ENCODE peak calls at places on chromosomes 12 and 14, in five cellular contexts. J, F, G, N and W are unnamed samples.

GRCh38 chr14:72611956-72612500 is 281.9 kb downstream of the DPF3 start:
- DNase-seq in J (peak; percentile 5), F (no peak), G (no peak), N (no peak), W (no peak)

GRCh38 chr12:110109037-110109836 is 14.9 kb upstream of the IFT81 start:
- DNase-seq in J (no peak), F (no peak), G (peak; percentile 100), N (no peak), W (no peak)

GRCh38 chr14:88384653-88385205 is 728 bp upstream of the SPATA7 start:
- DNase-seq in J (no peak), F (no peak), G (no peak), N (no peak), W (no peak)

GRCh38 chr14:66804141-66804540 is 296.2 kb downstream of the GPHN start:
- DNase-seq in J (no peak), F (no peak), G (no peak), N (no peak), W (no peak)

GRCh38 chr12:30926243-30927209 is at the start of gene TSPAN11:
- DNase-seq in J (no peak), F (no peak), G (no peak), N (peak; percentile 57), W (no peak)

GRCh38 chr14:87449016-87449415 is 544.0 kb downstream of the GALC start:
- DNase-seq in J (no peak), F (no peak), G (no peak), N (no peak), W (no peak)

GRCh38 chr12:75658286-75658685 is 146.9 kb upstream of the KRR1 start:
- DNase-seq in J (no peak), F (no peak), G (no peak), N (no peak), W (no peak)

GRCh38 chr14:64970041-64970440 is 2.1 kb downstream of the RAB15 start:
- DNase-seq in J (no peak), F (no peak), G (no peak), N (no peak), W (no peak)

GRCh38 chr12:125861299-125862281 is 796.4 kb downstream of the AACS start:
- DNase-seq in J (no peak), F (no peak), G (no peak), N (no peak), W (no peak)

GRCh38 chr12:51897181-51897580 is 9.3 kb downstream of the ANKRD33 start:
- DNase-seq in J (no peak), F (no peak), G (no peak), N (no peak), W (no peak)

GRCh38 chr12:81942588-81942987 is 183.4 kb upstream of the PPFIA2 start:
- DNase-seq in J (no peak), F (no peak), G (no peak), N (no peak), W (no peak)

GRCh38 chr12:46555379-46555778 is 182.8 kb upstream of the SLC38A2 start:
- DNase-seq in J (no peak), F (no peak), G (peak; percentile 73), N (no peak), W (no peak)

GRCh38 chr12:50070314-50071060 is 13.1 kb downstream of the ASIC1 start:
- DNase-seq in J (peak; percentile 74), F (peak; percentile 67), G (peak; percentile 74), N (peak; percentile 11), W (peak; percentile 24)

GRCh38 chr12:3557791-3558190 is 66.8 kb downstream of the PRMT8 start:
- DNase-seq in J (no peak), F (no peak), G (no peak), N (no peak), W (no peak)

GRCh38 chr14:32559048-32559447 is 229.9 kb downstream of the AKAP6 start:
- DNase-seq in J (no peak), F (no peak), G (no peak), N (no peak), W (no peak)

GRCh38 chr12:6551496-6552139 is 4.2 kb downstream of the IFFO1 start:
- DNase-seq in J (no peak), F (no peak), G (no peak), N (no peak), W (no peak)